ENCODE peak calls at places on chromosome 20, in four cellular contexts. S is WTC11, K is K562, W is HepG2. U is an unnamed sample.

GRCh38 chr20:15440249-15440820 is 1102.9 kb upstream of the FLRT3 start:
- DNase-seq in S (no peak), K (no peak), W (no peak), U (no peak)

GRCh38 chr20:47028487-47028886 is 133.8 kb downstream of the EYA2 start:
- DNase-seq in S (no peak), K (no peak), W (no peak), U (no peak)

GRCh38 chr20:44720994-44721784 is 6.0 kb downstream of the CCN5 start:
- DNase-seq in S (no peak), K (no peak), W (no peak), U (no peak)

GRCh38 chr20:50551288-50551687 is 41.1 kb downstream of the PTPN1 start:
- DNase-seq in S (no peak), K (no peak), W (no peak), U (no peak)

GRCh38 chr20:54727490-54727889 is 252.1 kb downstream of the DOK5 start:
- DNase-seq in S (no peak), K (no peak), W (no peak), U (no peak)

GRCh38 chr20:35604444-35604750 is 11.2 kb upstream of the SPAG4 start:
- DNase-seq in S (peak), K (peak), W (peak), U (no peak)

GRCh38 chr20:30511322-30512030 is 746.0 kb upstream of the DEFB115 start:
- DNase-seq in S (no peak), K (no peak), W (no peak), U (no peak)

GRCh38 chr20:17735206-17735804 is 35.5 kb downstream of the BANF2 start:
- DNase-seq in S (no peak), K (no peak), W (no peak), U (no peak)

GRCh38 chr20:48702388-48703041 is 125.3 kb downstream of the PREX1 start:
- DNase-seq in S (peak), K (no peak), W (no peak), U (no peak)

GRCh38 chr20:48879609-48880008 is 41.9 kb upstream of the ARFGEF2 start:
- DNase-seq in S (no peak), K (no peak), W (no peak), U (no peak)

GRCh38 chr20:63222541-63222940 is 6.6 kb upstream of the YTHDF1 start:
- DNase-seq in S (no peak), K (no peak), W (no peak), U (no peak)
- TF ChIP-seq HMGXB4 in S (no peak), K (no peak), W (no peak), U (no peak)

DNA sequence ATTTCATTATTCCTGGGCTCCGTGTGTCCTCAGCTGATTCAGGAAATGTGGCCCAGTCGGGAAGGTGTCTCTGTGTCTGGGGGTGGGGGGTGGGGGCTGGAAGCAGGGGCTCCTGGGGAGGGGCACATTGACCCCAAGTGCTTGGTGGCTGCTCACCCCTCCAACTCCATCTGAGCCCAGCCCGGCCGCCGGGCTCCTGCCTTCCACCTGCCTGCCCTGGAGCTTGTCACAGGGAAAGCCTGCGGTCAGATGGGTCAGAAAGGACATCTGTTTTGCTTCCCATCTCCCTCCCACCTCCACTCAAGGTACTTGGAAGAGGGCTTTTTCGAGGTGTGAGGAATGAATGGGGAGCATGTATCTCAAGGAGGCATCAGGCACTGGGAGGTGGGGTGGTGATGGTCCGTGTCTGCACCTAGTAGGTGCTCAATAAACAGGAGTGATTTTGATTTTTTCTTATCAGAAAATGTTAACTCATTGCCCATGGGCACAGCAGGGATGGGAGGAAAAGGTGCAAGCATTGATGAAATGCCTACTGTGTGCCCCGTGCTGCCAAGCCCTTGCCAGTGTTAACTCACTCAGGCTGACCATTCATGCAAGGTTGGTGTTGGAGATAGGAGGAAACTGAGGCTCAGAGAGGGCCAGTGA is 3.2 kb downstream of the VSTM2L start:
- DNase-seq in S (no peak), K (no peak), W (no peak), U (no peak)
- TF ChIP-seq JUN in S (no peak), K (no peak), W (no peak), U (no peak)

GRCh38 chr20:45752747-45753146 is 30.6 kb downstream of the SPINT4 start:
- DNase-seq in S (no peak), K (no peak), W (no peak), U (no peak)
- TF ChIP-seq HMGXB4 in S (no peak), K (no peak), W (no peak), U (no peak)

DNA sequence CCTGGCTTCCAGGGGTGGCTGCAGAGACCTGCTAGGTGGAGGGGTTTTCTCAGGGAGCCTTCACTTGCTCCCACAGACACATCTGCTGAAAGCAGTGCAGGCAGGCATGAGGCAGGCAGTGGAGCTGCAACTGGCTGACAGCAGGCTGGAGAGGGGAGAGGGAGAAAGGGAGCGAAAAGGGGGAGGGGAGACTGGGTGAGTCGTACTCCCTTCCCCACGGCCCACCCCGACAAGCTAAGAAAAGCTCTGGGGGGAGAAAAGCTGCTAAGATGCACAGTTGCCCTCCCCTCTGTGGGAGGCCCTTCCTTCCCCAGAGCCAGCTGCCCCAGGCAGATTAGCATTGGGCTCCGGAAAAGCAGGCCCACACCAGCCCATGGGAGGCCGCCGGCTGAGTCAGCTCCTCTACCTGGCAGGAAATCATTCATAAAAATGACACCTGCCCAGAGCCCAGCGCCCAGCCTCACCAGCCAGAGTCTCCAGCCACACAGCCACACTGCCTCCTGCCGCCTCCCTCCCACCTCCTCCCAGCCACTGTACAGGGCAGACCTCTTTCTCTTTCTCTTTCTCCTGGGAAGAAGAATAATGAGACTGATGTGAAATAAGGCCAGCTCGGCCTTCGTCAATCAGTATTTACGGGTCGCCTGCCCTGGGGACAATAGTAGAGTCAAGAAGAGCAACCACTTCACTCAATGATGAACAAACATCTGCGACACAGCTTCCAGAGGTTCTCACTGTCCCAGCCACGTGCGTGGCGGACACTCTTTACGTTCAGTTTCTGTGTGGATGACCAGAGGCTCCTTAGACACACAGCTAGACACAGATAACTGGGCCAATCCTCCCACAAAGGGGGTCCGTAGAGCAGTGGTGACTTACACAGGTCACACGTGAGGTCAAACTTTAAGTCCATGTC is 7.7 kb upstream of the C20orf203 start:
- DNase-seq in S (peak), K (peak), W (no peak), U (no peak)
- TF ChIP-seq JUN in S (no peak), K (no peak), W (no peak), U (no peak)

DNA sequence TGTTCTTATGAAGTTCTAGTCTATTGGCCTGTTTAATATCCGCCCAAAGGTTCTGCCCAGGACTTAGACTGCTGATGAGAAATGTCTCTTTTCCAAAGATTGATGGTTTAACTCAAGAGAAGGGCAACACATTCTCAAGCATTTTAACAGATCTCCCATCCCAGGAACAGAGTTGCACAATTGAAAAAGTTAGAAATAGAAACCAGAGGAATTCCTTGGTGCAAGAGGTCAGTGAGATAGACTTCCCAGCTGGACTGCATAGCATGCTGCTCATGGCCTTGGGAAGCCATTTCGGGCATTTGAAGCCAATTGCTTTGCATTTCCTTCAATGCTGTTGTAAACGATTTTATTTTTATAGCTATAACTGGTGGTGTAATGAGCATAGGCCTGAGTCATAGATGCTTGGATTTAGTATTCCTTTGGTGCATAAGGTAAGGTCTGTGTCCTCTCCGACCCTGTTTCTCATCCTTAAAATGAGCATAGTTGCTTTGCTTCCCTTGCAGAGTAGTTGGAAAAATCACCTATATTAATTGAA is 292.2 kb upstream of the JAG1 start:
- DNase-seq in S (no peak), K (no peak), W (no peak), U (no peak)
- TF ChIP-seq HMGXB4 in S (no peak), K (no peak), W (no peak), U (no peak)

GRCh38 chr20:25508083-25508770 is 77.1 kb downstream of the NINL start:
- DNase-seq in S (no peak), K (no peak), W (peak), U (peak)
- TF ChIP-seq JUN in S (no peak), K (no peak), W (peak), U (peak)

GRCh38 chr20:23449400-23449799 is 3.3 kb downstream of the CST11 start:
- DNase-seq in S (no peak), K (no peak), W (no peak), U (no peak)
- TF ChIP-seq HMGXB4 in S (no peak), K (no peak), W (no peak), U (no peak)

GRCh38 chr20:45959956-45960630 is 11.9 kb downstream of the ZNF335 start:
- DNase-seq in S (no peak), K (no peak), W (no peak), U (no peak)

GRCh38 chr20:45958593-45958992 is 13.4 kb downstream of the ZNF335 start:
- DNase-seq in S (no peak), K (no peak), W (no peak), U (no peak)

GRCh38 chr20:45962031-45962755 is 9.8 kb downstream of the ZNF335 start:
- DNase-seq in S (no peak), K (no peak), W (no peak), U (no peak)

GRCh38 chr20:45957021-45957941 is 14.7 kb downstream of the ZNF335 start:
- DNase-seq in S (no peak), K (no peak), W (no peak), U (no peak)

GRCh38 chr20:45959126-45959525 is 12.9 kb downstream of the ZNF335 start:
- DNase-seq in S (no peak), K (no peak), W (no peak), U (no peak)
- TF ChIP-seq JUN in S (no peak), K (no peak), W (no peak), U (no peak)